ENCODE peak calls at places on chromosomes 2 and 18, in six cellular contexts. One of them, this sample, is unnamed.
A peak's percentile ranks its signal among the peaks of the same experiment; 100 is the strongest.

GRCh38 chr2:149972039-149972438 is 384.5 kb upstream of the MMADHC start:
- DNase-seq in GM04504: peak; percentile 45
- DNase-seq in iris pigment epithelial cell: no peak
- DNase-seq in stimulated activated CD8-positive, alpha-beta memory T cell treated with anti-CD3 and anti-CD28 coated beads, Interleukin-7, amount 100 ng/mL, for 48 hours: no peak
- DNase-seq in GM13977: no peak
- DNase-seq in right cardiac atrium: peak; percentile 11
- DNase-seq in this sample: no peak

GRCh38 chr18:76425299-76426101 is 69.5 kb downstream of the ZNF516 start:
- DNase-seq in stimulated activated CD8-positive, alpha-beta memory T cell treated with anti-CD3 and anti-CD28 coated beads, Interleukin-7, amount 100 ng/mL, for 48 hours: no peak
- DNase-seq in GM13977: no peak
- DNase-seq in right cardiac atrium: no peak
- DNase-seq in GM04504: peak; percentile 63
- DNase-seq in iris pigment epithelial cell: peak; percentile 30
- DNase-seq in this sample: no peak

GRCh38 chr2:105610444-105611327 is 134.0 kb upstream of the NCK2 start:
- DNase-seq in GM04504: no peak
- DNase-seq in stimulated activated CD8-positive, alpha-beta memory T cell treated with anti-CD3 and anti-CD28 coated beads, Interleukin-7, amount 100 ng/mL, for 48 hours: no peak
- DNase-seq in GM13977: no peak
- DNase-seq in iris pigment epithelial cell: no peak
- DNase-seq in right cardiac atrium: no peak
- DNase-seq in this sample: peak; percentile 14

GRCh38 chr2:65700004-65700651 is 267.7 kb upstream of the SPRED2 start:
- DNase-seq in iris pigment epithelial cell: no peak
- DNase-seq in stimulated activated CD8-positive, alpha-beta memory T cell treated with anti-CD3 and anti-CD28 coated beads, Interleukin-7, amount 100 ng/mL, for 48 hours: no peak
- DNase-seq in right cardiac atrium: no peak
- DNase-seq in GM04504: no peak
- DNase-seq in GM13977: no peak
- DNase-seq in this sample: no peak

GRCh38 chr2:110948027-110948687 is 172.6 kb upstream of the BCL2L11 start:
- DNase-seq in GM04504: no peak
- DNase-seq in GM13977: no peak
- DNase-seq in stimulated activated CD8-positive, alpha-beta memory T cell treated with anti-CD3 and anti-CD28 coated beads, Interleukin-7, amount 100 ng/mL, for 48 hours: no peak
- DNase-seq in iris pigment epithelial cell: peak; percentile 1
- DNase-seq in right cardiac atrium: no peak
- DNase-seq in this sample: peak; percentile 6

GRCh38 chr18:58769321-58769720 is 95.4 kb upstream of the ZNF532 start:
- DNase-seq in GM13977: no peak
- DNase-seq in iris pigment epithelial cell: no peak
- DNase-seq in GM04504: no peak
- DNase-seq in right cardiac atrium: no peak
- DNase-seq in stimulated activated CD8-positive, alpha-beta memory T cell treated with anti-CD3 and anti-CD28 coated beads, Interleukin-7, amount 100 ng/mL, for 48 hours: no peak
- DNase-seq in this sample: no peak

GRCh38 chr2:148282201-148282600 is 261.3 kb downstream of the MBD5 start:
- DNase-seq in GM13977: no peak
- DNase-seq in right cardiac atrium: no peak
- DNase-seq in stimulated activated CD8-positive, alpha-beta memory T cell treated with anti-CD3 and anti-CD28 coated beads, Interleukin-7, amount 100 ng/mL, for 48 hours: no peak
- DNase-seq in iris pigment epithelial cell: peak; percentile 78
- DNase-seq in GM04504: peak; percentile 21
- DNase-seq in this sample: no peak

GRCh38 chr2:210663574-210663973 is 107.2 kb downstream of the CPS1 start:
- DNase-seq in right cardiac atrium: no peak
- DNase-seq in iris pigment epithelial cell: peak; percentile 57
- DNase-seq in stimulated activated CD8-positive, alpha-beta memory T cell treated with anti-CD3 and anti-CD28 coated beads, Interleukin-7, amount 100 ng/mL, for 48 hours: no peak
- DNase-seq in GM13977: no peak
- DNase-seq in GM04504: peak; percentile 4
- DNase-seq in this sample: peak; percentile 0

GRCh38 chr2:99615247-99615771 is 125.5 kb upstream of the REV1 start:
- DNase-seq in iris pigment epithelial cell: no peak
- DNase-seq in GM13977: no peak
- DNase-seq in right cardiac atrium: no peak
- DNase-seq in stimulated activated CD8-positive, alpha-beta memory T cell treated with anti-CD3 and anti-CD28 coated beads, Interleukin-7, amount 100 ng/mL, for 48 hours: no peak
- DNase-seq in GM04504: no peak
- DNase-seq in this sample: peak; percentile 25

GRCh38 chr2:111673526-111673925 is 210.5 kb downstream of the ANAPC1 start:
- DNase-seq in right cardiac atrium: no peak
- DNase-seq in GM04504: no peak
- DNase-seq in stimulated activated CD8-positive, alpha-beta memory T cell treated with anti-CD3 and anti-CD28 coated beads, Interleukin-7, amount 100 ng/mL, for 48 hours: no peak
- DNase-seq in GM13977: no peak
- DNase-seq in iris pigment epithelial cell: no peak
- DNase-seq in this sample: no peak

GRCh38 chr2:19556648-19557047 is 198.2 kb upstream of the OSR1 start:
- DNase-seq in GM13977: no peak
- DNase-seq in iris pigment epithelial cell: no peak
- DNase-seq in stimulated activated CD8-positive, alpha-beta memory T cell treated with anti-CD3 and anti-CD28 coated beads, Interleukin-7, amount 100 ng/mL, for 48 hours: no peak
- DNase-seq in right cardiac atrium: no peak
- DNase-seq in GM04504: no peak
- DNase-seq in this sample: no peak

GRCh38 chr2:201886504-201886903 is 80.2 kb downstream of the CDK15 start:
- DNase-seq in GM13977: no peak
- DNase-seq in right cardiac atrium: no peak
- DNase-seq in iris pigment epithelial cell: peak; percentile 68
- DNase-seq in GM04504: peak; percentile 27
- DNase-seq in stimulated activated CD8-positive, alpha-beta memory T cell treated with anti-CD3 and anti-CD28 coated beads, Interleukin-7, amount 100 ng/mL, for 48 hours: no peak
- DNase-seq in this sample: peak; percentile 85

GRCh38 chr18:10841203-10841602 is 308.2 kb downstream of the PIEZO2 start:
- DNase-seq in stimulated activated CD8-positive, alpha-beta memory T cell treated with anti-CD3 and anti-CD28 coated beads, Interleukin-7, amount 100 ng/mL, for 48 hours: no peak
- DNase-seq in right cardiac atrium: peak; percentile 22
- DNase-seq in iris pigment epithelial cell: peak; percentile 60
- DNase-seq in GM13977: no peak
- DNase-seq in GM04504: no peak
- DNase-seq in this sample: peak; percentile 68

GRCh38 chr18:35511428-35511827 is 13.7 kb upstream of the INO80C start:
- DNase-seq in iris pigment epithelial cell: no peak
- DNase-seq in stimulated activated CD8-positive, alpha-beta memory T cell treated with anti-CD3 and anti-CD28 coated beads, Interleukin-7, amount 100 ng/mL, for 48 hours: no peak
- DNase-seq in GM13977: peak; percentile 28
- DNase-seq in right cardiac atrium: no peak
- DNase-seq in GM04504: no peak
- DNase-seq in this sample: no peak

This sample was measured in M059J.